ENCODE peak calls at places on chromosomes 2 and 18, in four cellular contexts. E is H1, D is H9, S is mesendoderm. A is an unnamed sample.

GRCh38 chr18:28412521-28412920 is 235.6 kb upstream of the CDH2 start:
- DNase-seq in E (no peak), D (no peak), S (no peak), A (no peak)

GRCh38 chr2:69082430-69082997 is 69.5 kb downstream of the ANTXR1 start:
- DNase-seq in E (no peak), D (no peak), S (peak), A (peak)

GRCh38 chr18:79043288-79043687 is 25.9 kb upstream of the ATP9B start:
- DNase-seq in E (no peak), D (no peak), S (no peak), A (no peak)

GRCh38 chr2:217713395-217714267 is 289.2 kb downstream of the TNS1 start:
- DNase-seq in E (peak), D (peak), S (peak), A (peak)

GRCh38 chr2:36487947-36488346 is 110.0 kb downstream of the FEZ2 start:
- DNase-seq in E (no peak), D (no peak), S (no peak), A (no peak)

GRCh38 chr2:233013027-233013461 is at the start of gene NGEF:
- DNase-seq in E (no peak), D (peak), S (no peak), A (no peak)

GRCh38 chr2:25833566-25833965 is 44.7 kb downstream of the ASXL2 start:
- DNase-seq in E (no peak), D (no peak), S (no peak), A (peak)

GRCh38 chr2:54535599-54536195 is 79.6 kb downstream of the SPTBN1 start:
- DNase-seq in E (no peak), D (no peak), S (no peak), A (no peak)

GRCh38 chr2:33115728-33116127 is 169.0 kb downstream of the LTBP1 start:
- DNase-seq in E (no peak), D (no peak), S (no peak), A (no peak)
- H3K56ac ChIP-seq in E (no peak), D (no peak), S (no peak), A (no peak)

GRCh38 chr2:121501554-121501953 is 29.1 kb upstream of the RNU4ATAC start:
- DNase-seq in E (no peak), D (no peak), S (no peak), A (no peak)

GRCh38 chr2:121502781-121503180 is 27.9 kb upstream of the RNU4ATAC start:
- DNase-seq in E (no peak), D (no peak), S (no peak), A (peak)

GRCh38 chr2:121502246-121502645 is 28.4 kb upstream of the RNU4ATAC start:
- DNase-seq in E (no peak), D (no peak), S (no peak), A (peak)

GRCh38 chr2:121498731-121499130 is 31.9 kb upstream of the RNU4ATAC start:
- DNase-seq in E (no peak), D (no peak), S (no peak), A (no peak)

GRCh38 chr2:121501070-121501469 is 29.6 kb upstream of the RNU4ATAC start:
- DNase-seq in E (no peak), D (no peak), S (no peak), A (peak)
- H3K56ac ChIP-seq in E (no peak), D (no peak), S (no peak), A (no peak)

GRCh38 chr2:157427922-157428303 is 16.0 kb downstream of the CYTIP start:
- DNase-seq in E (no peak), D (no peak), S (no peak), A (no peak)

GRCh38 chr2:157432475-157433106 is 11.3 kb downstream of the CYTIP start:
- DNase-seq in E (no peak), D (no peak), S (no peak), A (no peak)

GRCh38 chr2:157428500-157429175 is 15.3 kb downstream of the CYTIP start:
- DNase-seq in E (no peak), D (no peak), S (no peak), A (no peak)

GRCh38 chr2:157430266-157430665 is 13.6 kb downstream of the CYTIP start:
- DNase-seq in E (no peak), D (no peak), S (no peak), A (no peak)

DNA sequence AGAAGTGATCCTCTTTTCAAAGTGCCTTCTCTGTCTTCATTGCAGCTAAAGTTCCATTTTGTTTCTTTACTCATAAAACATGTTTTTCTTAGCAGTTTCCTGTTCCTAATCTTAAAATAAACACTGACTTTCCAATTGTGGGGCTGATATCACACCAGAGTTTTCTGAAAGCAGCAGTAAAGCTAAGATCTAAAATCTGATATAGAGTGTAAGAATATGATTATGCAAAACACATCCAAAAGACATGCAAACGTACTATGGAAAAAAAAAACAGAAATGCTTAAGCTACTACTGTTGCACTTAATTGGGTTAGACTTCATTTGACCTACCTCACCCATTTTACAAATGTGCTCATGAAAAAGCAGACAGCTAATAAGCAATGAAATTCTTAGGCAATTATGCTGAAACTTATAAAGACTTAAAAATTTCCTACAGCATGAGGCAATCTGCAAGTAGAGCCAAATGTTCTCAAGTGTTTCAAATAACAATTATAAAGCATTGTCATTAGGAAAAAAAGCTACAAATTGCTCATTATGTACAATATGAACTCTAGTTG is 10.5 kb downstream of the CYTIP start:
- DNase-seq in E (no peak), D (no peak), S (no peak), A (no peak)
- H3K56ac ChIP-seq in E (no peak), D (no peak), S (no peak), A (no peak)

GRCh38 chr2:85231952-85232351 is 95.8 kb downstream of the TGOLN2 start:
- DNase-seq in E (no peak), D (peak), S (no peak), A (no peak)
- H3K56ac ChIP-seq in E (no peak), D (no peak), S (no peak), A (no peak)

GRCh38 chr2:46966576-46966975 is 51.0 kb upstream of the MCFD2 start:
- DNase-seq in E (no peak), D (no peak), S (no peak), A (no peak)
- H3K56ac ChIP-seq in E (no peak), D (no peak), S (no peak), A (no peak)

GRCh38 chr2:202813387-202813786 is 58.2 kb downstream of the ICA1L start:
- DNase-seq in E (no peak), D (no peak), S (no peak), A (no peak)
- H3K56ac ChIP-seq in E (no peak), D (no peak), S (no peak), A (no peak)

GRCh38 chr18:45748531-45748930 is 24.6 kb downstream of the SLC14A1 start:
- DNase-seq in E (no peak), D (no peak), S (no peak), A (peak)

GRCh38 chr18:45753251-45753650 is 29.3 kb downstream of the SLC14A1 start:
- DNase-seq in E (no peak), D (no peak), S (no peak), A (peak)

GRCh38 chr18:45752681-45753080 is 28.7 kb downstream of the SLC14A1 start:
- DNase-seq in E (no peak), D (no peak), S (no peak), A (no peak)

GRCh38 chr18:45745817-45746461 is 22.0 kb downstream of the SLC14A1 start:
- DNase-seq in E (no peak), D (no peak), S (no peak), A (no peak)

GRCh38 chr18:45749918-45750689 is 26.1 kb downstream of the SLC14A1 start:
- DNase-seq in E (no peak), D (no peak), S (no peak), A (peak)
- H3K56ac ChIP-seq in E (no peak), D (no peak), S (no peak), A (no peak)

GRCh38 chr2:129934044-129934822 is 45.2 kb upstream of the RAB6C start:
- DNase-seq in E (peak), D (peak), S (peak), A (no peak)
- H3K56ac ChIP-seq in E (no peak), D (no peak), S (peak), A (no peak)

GRCh38 chr2:64565949-64566705 is 42.0 kb downstream of the AFTPH start:
- DNase-seq in E (no peak), D (no peak), S (peak), A (no peak)
- H3K56ac ChIP-seq in E (no peak), D (no peak), S (no peak), A (no peak)

A was measured in IMR-90.